ENCODE peak calls at places on chromosomes 1 and 21, in six cellular contexts. U is SK-N-SH, J is MM.1S, V is testis, I is mesendoderm, H is fibroblast of lung. S is an unnamed sample.
A peak's percentile ranks its signal among the peaks of the same experiment; 100 is the strongest.

GRCh38 chr1:222064388-222065201 is 322.7 kb upstream of the DUSP10 start:
- DNase-seq in U (no peak), J (no peak), V (no peak), I (no peak), H (peak; percentile 82), S (no peak)

GRCh38 chr1:220952941-220953340 is 73.7 kb downstream of the HLX start:
- DNase-seq in U (no peak), J (no peak), V (no peak), I (no peak), H (no peak), S (no peak)

GRCh38 chr1:216742625-216743024 is 19.4 kb upstream of the ESRRG start:
- DNase-seq in U (no peak), J (peak; percentile 18), V (no peak), I (no peak), H (peak; percentile 56), S (no peak)

GRCh38 chr1:228836954-228837481 is 101.7 kb downstream of the RHOU start:
- DNase-seq in U (no peak), J (no peak), V (no peak), I (no peak), H (no peak), S (peak; percentile 59)

GRCh38 chr1:86687595-86687994 is 16.8 kb upstream of the SH3GLB1 start:
- DNase-seq in U (peak; percentile 11), J (no peak), V (no peak), I (no peak), H (peak; percentile 49), S (peak; percentile 36)

GRCh38 chr21:45617021-45617930 is 26.2 kb upstream of the PCBP3 start:
- DNase-seq in U (no peak), J (no peak), V (no peak), I (no peak), H (no peak), S (no peak)

GRCh38 chr1:182601416-182601786 is 2.8 kb downstream of the RGS16 start:
- DNase-seq in U (peak; percentile 81), J (peak; percentile 91), V (peak; percentile 75), I (peak; percentile 91), H (peak; percentile 84), S (peak; percentile 81)

GRCh38 chr1:167661527-167662436 is 31.8 kb downstream of the RCSD1 start:
- DNase-seq in U (no peak), J (no peak), V (no peak), I (no peak), H (peak; percentile 88), S (no peak)

GRCh38 chr1:47644216-47644581 is 206.4 kb downstream of the FOXD2 start:
- DNase-seq in U (peak; percentile 36), J (no peak), V (no peak), I (peak; percentile 33), H (peak; percentile 27), S (no peak)

GRCh38 chr1:229110986-229111385 is 159.9 kb upstream of the RAB4A start:
- DNase-seq in U (no peak), J (no peak), V (no peak), I (no peak), H (no peak), S (no peak)

GRCh38 chr1:66947267-66947666 is 22.5 kb downstream of the MIER1 start:
- DNase-seq in U (no peak), J (no peak), V (no peak), I (no peak), H (no peak), S (no peak)

GRCh38 chr1:199129247-199129646 is 490.4 kb downstream of the PTPRC start:
- DNase-seq in U (no peak), J (no peak), V (no peak), I (no peak), H (peak; percentile 12), S (no peak)

GRCh38 chr1:1540015-1540816 is at the start of gene TMEM240:
- DNase-seq in U (peak; percentile 95), J (no peak), V (peak; percentile 84), I (peak; percentile 84), H (peak; percentile 79), S (peak; percentile 20)

GRCh38 chr1:196857188-196857587 is 30.7 kb upstream of the CFHR4 start:
- DNase-seq in U (no peak), J (no peak), V (no peak), I (no peak), H (no peak), S (no peak)

GRCh38 chr1:71047635-71048607 is at the start of gene PTGER3:
- DNase-seq in U (peak; percentile 77), J (no peak), V (peak; percentile 54), I (peak; percentile 54), H (no peak), S (peak; percentile 51)

GRCh38 chr1:26043765-26044164 is 2.2 kb downstream of the SLC30A2 start:
- DNase-seq in U (no peak), J (no peak), V (no peak), I (no peak), H (no peak), S (no peak)

GRCh38 chr21:38913120-38913975 is 107.6 kb downstream of the ETS2 start:
- DNase-seq in U (peak; percentile 61), J (no peak), V (peak; percentile 69), I (peak; percentile 78), H (peak; percentile 59), S (peak; percentile 99)

GRCh38 chr1:109760581-109761226 is 3.0 kb downstream of the EPS8L3 start:
- DNase-seq in U (no peak), J (no peak), V (peak; percentile 7), I (no peak), H (no peak), S (no peak)

GRCh38 chr1:181778630-181779285 is 282.8 kb downstream of the ZNF648 start:
- DNase-seq in U (no peak), J (no peak), V (no peak), I (no peak), H (no peak), S (no peak)

GRCh38 chr1:115168026-115168425 is 78.7 kb upstream of the TSPAN2 start:
- DNase-seq in U (no peak), J (no peak), V (no peak), I (no peak), H (no peak), S (no peak)

GRCh38 chr1:54358503-54359168 is 47.6 kb downstream of the SSBP3 start:
- DNase-seq in U (no peak), J (no peak), V (peak; percentile 48), I (no peak), H (no peak), S (no peak)

GRCh38 chr1:165645654-165646366 is 14.8 kb downstream of the MGST3 start:
- DNase-seq in U (no peak), J (no peak), V (no peak), I (no peak), H (no peak), S (peak; percentile 99)

GRCh38 chr1:224525411-224526040 is 90.6 kb upstream of the CNIH3 start:
- DNase-seq in U (no peak), J (no peak), V (no peak), I (no peak), H (peak; percentile 84), S (no peak)

GRCh38 chr1:42930178-42931107 is 28.2 kb downstream of the SLC2A1 start:
- DNase-seq in U (no peak), J (no peak), V (no peak), I (no peak), H (no peak), S (no peak)
- H3K36me3 ChIP-seq in U (peaks cover 72% of the 10 kb centered on the region), J (peaks cover 3% of the 10 kb centered on the region), V (no peaks in the 10 kb centered on the region), I (peaks cover 42% of the 10 kb centered on the region), H (peaks cover 24% of the 10 kb centered on the region), S (peaks cover 3% of the 10 kb centered on the region)

GRCh38 chr1:154565876-154566275 is 1.7 kb upstream of the CHRNB2 start:
- DNase-seq in U (no peak), J (no peak), V (no peak), I (no peak), H (no peak), S (no peak)

GRCh38 chr1:154568165-154568815 is 712 bp downstream of the CHRNB2 start:
- DNase-seq in U (peak; percentile 52), J (no peak), V (no peak), I (no peak), H (no peak), S (no peak)

GRCh38 chr1:154571244-154571963 is 3.8 kb downstream of the CHRNB2 start:
- DNase-seq in U (no peak), J (no peak), V (no peak), I (no peak), H (no peak), S (no peak)

GRCh38 chr1:154571964-154572288 is 4.3 kb downstream of the CHRNB2 start:
- DNase-seq in U (no peak), J (no peak), V (no peak), I (no peak), H (no peak), S (no peak)

GRCh38 chr1:154567386-154568164 is at the start of gene CHRNB2:
- DNase-seq in U (peak; percentile 97), J (peak; percentile 83), V (peak; percentile 81), I (peak; percentile 93), H (peak; percentile 33), S (peak; percentile 53)
- H3K27ac ChIP-seq in U (no peak within 1 kb of the TSS), J (no peak within 1 kb of the TSS), V (no peak within 1 kb of the TSS), I (no peak within 1 kb of the TSS), H (no peak within 1 kb of the TSS), S (no peak within 1 kb of the TSS)

DNA sequence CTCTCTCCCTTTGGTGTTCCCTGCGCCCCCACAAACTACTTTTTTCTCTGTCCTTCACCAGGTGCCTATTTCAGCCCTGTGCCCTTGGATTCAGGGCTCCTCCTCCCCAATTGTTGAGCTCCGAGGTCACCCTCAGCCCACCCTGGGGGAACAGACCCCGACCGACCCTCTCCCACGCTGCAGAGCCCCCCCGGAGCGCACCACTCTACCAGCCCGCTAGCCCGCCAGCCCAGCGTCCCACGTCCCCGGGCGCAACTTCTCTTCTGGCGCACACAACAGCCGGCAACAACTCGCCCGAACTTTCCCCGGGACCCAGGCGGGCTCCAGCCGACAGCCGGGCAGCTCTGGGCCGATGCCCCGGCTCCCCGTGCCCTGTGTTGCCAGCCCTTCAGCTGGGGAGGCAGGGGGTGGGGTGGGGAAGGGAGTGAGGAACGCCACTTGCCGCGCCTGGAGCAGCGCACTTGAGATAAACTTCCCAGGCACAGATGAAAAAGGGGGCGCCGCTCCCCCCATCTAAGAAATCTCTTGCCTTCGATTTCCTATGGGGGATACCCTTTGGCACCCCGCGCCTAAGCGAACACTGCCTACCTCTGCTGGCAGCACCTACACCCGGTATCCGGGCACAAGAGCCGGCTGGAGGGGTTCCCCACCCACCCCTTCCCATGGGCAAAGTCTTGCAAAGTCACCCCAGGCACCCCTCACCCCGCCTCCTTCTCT is 983 bp downstream of the CASZ1 start:
- DNase-seq in U (peak; percentile 59), J (no peak), V (no peak), I (no peak), H (no peak), S (peak; percentile 57)
- H3K36me3 ChIP-seq in U (no peaks in the 10 kb centered on the region), J (no peaks in the 10 kb centered on the region), V (no peaks in the 10 kb centered on the region), I (no peaks in the 10 kb centered on the region), H (no peaks in the 10 kb centered on the region), S (no peaks in the 10 kb centered on the region)

DNA sequence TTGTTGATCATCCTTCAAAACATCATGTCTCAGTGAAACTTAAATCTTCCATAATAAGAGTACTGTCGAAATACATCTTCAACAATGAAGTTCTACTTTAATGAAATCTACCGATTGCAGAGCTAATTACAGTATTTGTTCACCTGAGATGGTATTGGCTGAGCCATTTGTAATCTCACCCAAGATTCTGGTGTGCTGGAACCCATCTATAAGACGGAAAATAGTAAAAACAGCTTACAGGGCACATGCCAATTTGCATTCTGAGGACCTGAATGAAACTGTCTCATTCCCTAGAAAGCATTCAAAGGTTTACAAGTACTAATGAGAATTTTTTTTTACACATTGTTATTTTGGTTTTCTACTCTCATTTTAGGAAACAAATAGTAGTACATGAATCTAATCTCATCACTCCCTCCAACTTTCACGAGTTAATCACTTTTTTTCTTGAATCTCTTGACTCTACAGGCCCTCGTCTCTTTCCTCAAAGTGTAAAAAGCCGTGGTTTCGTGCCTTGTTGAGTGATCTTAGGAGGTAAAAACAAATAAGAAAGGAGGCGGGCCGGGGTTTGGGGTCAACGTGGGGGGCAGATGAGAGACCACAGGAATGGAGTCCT is 1.0 kb downstream of the CHML start:
- DNase-seq in U (no peak), J (peak; percentile 49), V (no peak), I (no peak), H (peak; percentile 22), S (peak; percentile 21)
- H3K27ac ChIP-seq in U (no peak overlapping the region), J (peak overlapping the region; percentile 52), V (peak overlapping the region; percentile 87), I (no peak overlapping the region), H (peak overlapping the region; percentile 41), S (no peak overlapping the region)

S was measured in small intestine.